ENCODE peak calls at places on chromosomes 2 and 18, in six cellular contexts. I is fibroblast of pulmonary artery, B is progenitor cell of endocrine pancreas, R is psoas muscle, K is A549, C is type B pancreatic cell. M is an unnamed sample.

GRCh38 chr2:107263596-107264090 is 377.7 kb upstream of the ST6GAL2 start:
- DNase-seq in I (no peak), B (no peak), R (no peak), K (no peak), C (no peak), M (no peak)

GRCh38 chr18:11047156-11047555 is 102.2 kb downstream of the PIEZO2 start:
- DNase-seq in I (no peak), B (no peak), R (no peak), K (no peak), C (no peak), M (no peak)

GRCh38 chr2:150495993-150496627 is 8.6 kb upstream of the RND3 start:
- DNase-seq in I (peak; percentile 95), B (no peak), R (no peak), K (peak; percentile 74), C (no peak), M (no peak)

GRCh38 chr2:98293931-98294687 is 52.1 kb upstream of the CNGA3 start:
- DNase-seq in I (no peak), B (no peak), R (no peak), K (no peak), C (no peak), M (no peak)

GRCh38 chr2:230987137-230988020 is 8.5 kb upstream of the SPATA3 start:
- DNase-seq in I (peak; percentile 66), B (peak; percentile 85), R (peak; percentile 89), K (peak; percentile 75), C (peak; percentile 89), M (peak; percentile 91)

GRCh38 chr2:138433995-138434991 is 67.3 kb upstream of the SPOPL start:
- DNase-seq in I (peak; percentile 13), B (no peak), R (no peak), K (no peak), C (no peak), M (no peak)

GRCh38 chr18:48345596-48345995 is 63.6 kb downstream of the ZBTB7C start:
- DNase-seq in I (peak; percentile 33), B (no peak), R (peak; percentile 57), K (peak; percentile 16), C (no peak), M (no peak)

GRCh38 chr18:21129586-21130216 is 18.1 kb upstream of the ROCK1 start:
- DNase-seq in I (no peak), B (no peak), R (no peak), K (no peak), C (no peak), M (no peak)

GRCh38 chr2:39124000-39124769 is 3.3 kb upstream of the SOS1 start:
- DNase-seq in I (peak; percentile 95), B (peak; percentile 97), R (peak; percentile 98), K (peak; percentile 99), C (peak; percentile 97), M (peak; percentile 99)

GRCh38 chr2:400988-401679 is 113.2 kb upstream of the ALKAL2 start:
- DNase-seq in I (no peak), B (no peak), R (no peak), K (no peak), C (no peak), M (no peak)

DNA sequence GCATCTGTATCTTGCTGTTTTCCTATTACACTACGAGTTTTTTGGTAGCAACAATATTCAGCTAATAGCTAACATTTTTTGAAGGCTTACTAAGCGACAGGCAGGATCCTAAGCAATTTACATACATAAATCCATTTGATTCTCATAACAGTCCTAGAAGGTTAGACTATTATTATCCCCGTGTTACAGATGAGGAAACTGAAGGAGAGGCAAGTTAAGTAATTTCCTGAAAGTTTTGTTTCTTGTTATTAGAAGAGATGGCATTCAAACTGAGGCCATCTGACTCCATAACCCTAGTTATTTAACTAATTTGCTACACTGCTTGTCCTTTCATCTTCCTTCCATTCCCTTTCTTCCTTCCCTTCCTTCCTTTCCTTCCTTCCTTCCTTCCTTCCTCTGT is 68.2 kb downstream of the PDE1A start:
- DNase-seq in I (no peak), B (no peak), R (no peak), K (no peak), C (no peak), M (no peak)
- TF ChIP-seq CTCF in I (no peak), B (no peak), R (no peak), K (no peak), C (no peak), M (no peak)

DNA sequence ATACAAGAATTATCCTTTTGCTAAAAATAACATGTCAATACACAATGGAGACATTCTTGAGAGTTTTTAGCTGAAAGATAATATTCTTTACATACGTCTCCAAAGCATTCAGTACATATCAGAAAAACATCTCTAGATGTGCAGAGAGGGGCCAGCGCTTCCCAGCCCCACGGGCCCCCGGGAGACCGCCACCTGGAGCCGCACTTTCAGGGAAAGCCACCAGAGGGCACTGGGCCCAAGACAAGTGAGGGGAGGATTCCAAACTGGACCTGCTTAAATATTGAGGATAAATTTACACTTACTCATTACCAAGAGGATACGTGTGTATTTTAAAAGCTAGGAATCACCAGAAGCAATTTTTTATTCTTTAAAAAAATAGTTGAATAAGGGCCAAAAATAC is 499.5 kb downstream of the GALR1 start:
- DNase-seq in I (no peak), B (no peak), R (no peak), K (peak; percentile 3), C (no peak), M (peak; percentile 81)
- TF ChIP-seq CTCF in I (no peak), B (peak; percentile 74), R (peak; percentile 12), K (no peak), C (peak; percentile 85), M (peak; percentile 86)

DNA sequence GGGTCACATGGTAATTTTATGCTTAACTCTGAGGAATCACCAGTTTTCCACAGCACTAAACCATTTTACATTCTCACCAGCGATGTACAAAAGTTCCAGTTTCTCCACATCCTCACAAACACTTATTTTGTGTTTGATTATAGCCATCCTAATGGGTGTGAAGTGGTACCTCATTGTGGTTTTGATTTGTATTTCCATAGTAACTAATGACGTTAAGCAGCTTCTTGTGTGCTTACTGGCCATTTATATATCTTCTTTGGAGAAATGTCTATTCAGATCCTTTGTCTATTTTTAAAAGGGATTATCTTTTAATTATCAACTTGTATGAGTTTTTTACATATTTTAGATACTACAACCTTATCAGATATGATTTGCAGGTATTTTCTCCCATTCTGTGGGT is 42.0 kb downstream of the CCDC150 start:
- DNase-seq in I (no peak), B (no peak), R (no peak), K (no peak), C (no peak), M (no peak)
- TF ChIP-seq CTCF in I (no peak), B (no peak), R (no peak), K (no peak), C (no peak), M (no peak)

GRCh38 chr2:130345091-130345490 is 2.4 kb downstream of the IMP4 start:
- DNase-seq in I (no peak), B (no peak), R (no peak), K (no peak), C (no peak), M (no peak)
- TF ChIP-seq CTCF in I (no peak), B (no peak), R (no peak), K (no peak), C (no peak), M (no peak)